ENCODE peak calls at places on chromosomes 7 and 10, in six cellular contexts. One of them, this sample, is unnamed.

GRCh38 chr10:64408386-64409178 is 887.4 kb downstream of the REEP3 start:
- DNase-seq in SW 1271: no peak
- DNase-seq in heart right ventricle: peak
- DNase-seq in CD14-positive monocyte: no peak
- DNase-seq in activated effector memory CD4-positive, alpha-beta T cell treated with anti-CD3 and anti-CD28 coated beads, Interleukin-2, amount 50 U/mL, for 16 hours: no peak
- DNase-seq in NCI-H748 treated with DMSO at 0.1 percent for 48 hours: no peak
- DNase-seq in this sample: no peak

GRCh38 chr7:20211376-20211775 is 5.8 kb downstream of the MACC1 start:
- DNase-seq in CD14-positive monocyte: no peak
- DNase-seq in heart right ventricle: no peak
- DNase-seq in SW 1271: no peak
- DNase-seq in NCI-H748 treated with DMSO at 0.1 percent for 48 hours: no peak
- DNase-seq in activated effector memory CD4-positive, alpha-beta T cell treated with anti-CD3 and anti-CD28 coated beads, Interleukin-2, amount 50 U/mL, for 16 hours: no peak
- DNase-seq in this sample: no peak

GRCh38 chr7:46534593-46535271 is 613.7 kb upstream of the IGFBP3 start:
- DNase-seq in activated effector memory CD4-positive, alpha-beta T cell treated with anti-CD3 and anti-CD28 coated beads, Interleukin-2, amount 50 U/mL, for 16 hours: no peak
- DNase-seq in NCI-H748 treated with DMSO at 0.1 percent for 48 hours: no peak
- DNase-seq in SW 1271: no peak
- DNase-seq in heart right ventricle: peak
- DNase-seq in CD14-positive monocyte: no peak
- DNase-seq in this sample: no peak

GRCh38 chr10:118310822-118311221 is 31.3 kb downstream of the FAM204A start:
- DNase-seq in NCI-H748 treated with DMSO at 0.1 percent for 48 hours: no peak
- DNase-seq in activated effector memory CD4-positive, alpha-beta T cell treated with anti-CD3 and anti-CD28 coated beads, Interleukin-2, amount 50 U/mL, for 16 hours: no peak
- DNase-seq in heart right ventricle: no peak
- DNase-seq in SW 1271: no peak
- DNase-seq in CD14-positive monocyte: no peak
- DNase-seq in this sample: no peak

GRCh38 chr7:36084485-36085091 is 68.5 kb upstream of the EEPD1 start:
- DNase-seq in activated effector memory CD4-positive, alpha-beta T cell treated with anti-CD3 and anti-CD28 coated beads, Interleukin-2, amount 50 U/mL, for 16 hours: no peak
- DNase-seq in NCI-H748 treated with DMSO at 0.1 percent for 48 hours: peak
- DNase-seq in heart right ventricle: peak
- DNase-seq in CD14-positive monocyte: no peak
- DNase-seq in SW 1271: no peak
- DNase-seq in this sample: no peak

GRCh38 chr7:149496642-149497391 is 792 bp downstream of the ZNF746 start:
- DNase-seq in SW 1271: no peak
- DNase-seq in CD14-positive monocyte: peak
- DNase-seq in NCI-H748 treated with DMSO at 0.1 percent for 48 hours: peak
- DNase-seq in activated effector memory CD4-positive, alpha-beta T cell treated with anti-CD3 and anti-CD28 coated beads, Interleukin-2, amount 50 U/mL, for 16 hours: peak
- DNase-seq in heart right ventricle: peak
- DNase-seq in this sample: peak

GRCh38 chr10:79079490-79080355 is 11.0 kb downstream of the ZMIZ1 start:
- DNase-seq in NCI-H748 treated with DMSO at 0.1 percent for 48 hours: no peak
- DNase-seq in activated effector memory CD4-positive, alpha-beta T cell treated with anti-CD3 and anti-CD28 coated beads, Interleukin-2, amount 50 U/mL, for 16 hours: no peak
- DNase-seq in heart right ventricle: peak
- DNase-seq in CD14-positive monocyte: no peak
- DNase-seq in SW 1271: no peak
- DNase-seq in this sample: no peak

GRCh38 chr7:29207023-29207422 is 12.4 kb downstream of the CHN2 start:
- DNase-seq in SW 1271: no peak
- DNase-seq in heart right ventricle: no peak
- DNase-seq in CD14-positive monocyte: no peak
- DNase-seq in activated effector memory CD4-positive, alpha-beta T cell treated with anti-CD3 and anti-CD28 coated beads, Interleukin-2, amount 50 U/mL, for 16 hours: no peak
- DNase-seq in NCI-H748 treated with DMSO at 0.1 percent for 48 hours: no peak
- DNase-seq in this sample: no peak

GRCh38 chr7:152899482-152900166 is 140.1 kb downstream of the ACTR3B start:
- DNase-seq in CD14-positive monocyte: no peak
- DNase-seq in activated effector memory CD4-positive, alpha-beta T cell treated with anti-CD3 and anti-CD28 coated beads, Interleukin-2, amount 50 U/mL, for 16 hours: peak
- DNase-seq in SW 1271: no peak
- DNase-seq in heart right ventricle: peak
- DNase-seq in NCI-H748 treated with DMSO at 0.1 percent for 48 hours: no peak
- DNase-seq in this sample: no peak

GRCh38 chr7:5657901-5658300 is 123.6 kb downstream of the RNF216 start:
- DNase-seq in CD14-positive monocyte: no peak
- DNase-seq in activated effector memory CD4-positive, alpha-beta T cell treated with anti-CD3 and anti-CD28 coated beads, Interleukin-2, amount 50 U/mL, for 16 hours: no peak
- DNase-seq in heart right ventricle: no peak
- DNase-seq in NCI-H748 treated with DMSO at 0.1 percent for 48 hours: no peak
- DNase-seq in SW 1271: no peak
- DNase-seq in this sample: no peak

GRCh38 chr7:147199868-147200267 is 1083.3 kb downstream of the CNTNAP2 start:
- DNase-seq in CD14-positive monocyte: no peak
- DNase-seq in NCI-H748 treated with DMSO at 0.1 percent for 48 hours: no peak
- DNase-seq in heart right ventricle: no peak
- DNase-seq in activated effector memory CD4-positive, alpha-beta T cell treated with anti-CD3 and anti-CD28 coated beads, Interleukin-2, amount 50 U/mL, for 16 hours: no peak
- DNase-seq in SW 1271: no peak
- DNase-seq in this sample: no peak

GRCh38 chr10:31490858-31491504 is 172.0 kb downstream of the ZEB1 start:
- DNase-seq in CD14-positive monocyte: no peak
- DNase-seq in NCI-H748 treated with DMSO at 0.1 percent for 48 hours: no peak
- DNase-seq in heart right ventricle: peak
- DNase-seq in activated effector memory CD4-positive, alpha-beta T cell treated with anti-CD3 and anti-CD28 coated beads, Interleukin-2, amount 50 U/mL, for 16 hours: no peak
- DNase-seq in SW 1271: no peak
- DNase-seq in this sample: peak

GRCh38 chr7:152076324-152076821 is 50.9 kb downstream of the GALNT11 start:
- DNase-seq in CD14-positive monocyte: no peak
- DNase-seq in activated effector memory CD4-positive, alpha-beta T cell treated with anti-CD3 and anti-CD28 coated beads, Interleukin-2, amount 50 U/mL, for 16 hours: no peak
- DNase-seq in SW 1271: no peak
- DNase-seq in NCI-H748 treated with DMSO at 0.1 percent for 48 hours: no peak
- DNase-seq in heart right ventricle: no peak
- DNase-seq in this sample: no peak

GRCh38 chr7:42456267-42456666 is 219.3 kb upstream of the GLI3 start:
- DNase-seq in heart right ventricle: no peak
- DNase-seq in activated effector memory CD4-positive, alpha-beta T cell treated with anti-CD3 and anti-CD28 coated beads, Interleukin-2, amount 50 U/mL, for 16 hours: no peak
- DNase-seq in SW 1271: no peak
- DNase-seq in CD14-positive monocyte: no peak
- DNase-seq in NCI-H748 treated with DMSO at 0.1 percent for 48 hours: no peak
- DNase-seq in this sample: no peak

GRCh38 chr7:148356303-148356702 is 234.3 kb upstream of the C7orf33 start:
- DNase-seq in heart right ventricle: peak
- DNase-seq in CD14-positive monocyte: no peak
- DNase-seq in SW 1271: no peak
- DNase-seq in activated effector memory CD4-positive, alpha-beta T cell treated with anti-CD3 and anti-CD28 coated beads, Interleukin-2, amount 50 U/mL, for 16 hours: no peak
- DNase-seq in NCI-H748 treated with DMSO at 0.1 percent for 48 hours: no peak
- DNase-seq in this sample: no peak

GRCh38 chr10:6478722-6479121 is 101.4 kb downstream of the PRKCQ start:
- DNase-seq in NCI-H748 treated with DMSO at 0.1 percent for 48 hours: no peak
- DNase-seq in activated effector memory CD4-positive, alpha-beta T cell treated with anti-CD3 and anti-CD28 coated beads, Interleukin-2, amount 50 U/mL, for 16 hours: no peak
- DNase-seq in SW 1271: no peak
- DNase-seq in heart right ventricle: no peak
- DNase-seq in CD14-positive monocyte: no peak
- DNase-seq in this sample: no peak

GRCh38 chr7:44218418-44219201 is 17.8 kb downstream of the YKT6 start:
- DNase-seq in NCI-H748 treated with DMSO at 0.1 percent for 48 hours: no peak
- DNase-seq in heart right ventricle: no peak
- DNase-seq in activated effector memory CD4-positive, alpha-beta T cell treated with anti-CD3 and anti-CD28 coated beads, Interleukin-2, amount 50 U/mL, for 16 hours: no peak
- DNase-seq in SW 1271: no peak
- DNase-seq in CD14-positive monocyte: no peak
- DNase-seq in this sample: no peak

GRCh38 chr7:140390466-140391190 is 7.7 kb downstream of the SLC37A3 start:
- DNase-seq in activated effector memory CD4-positive, alpha-beta T cell treated with anti-CD3 and anti-CD28 coated beads, Interleukin-2, amount 50 U/mL, for 16 hours: no peak
- DNase-seq in heart right ventricle: no peak
- DNase-seq in CD14-positive monocyte: no peak
- DNase-seq in SW 1271: no peak
- DNase-seq in NCI-H748 treated with DMSO at 0.1 percent for 48 hours: no peak
- DNase-seq in this sample: no peak

GRCh38 chr7:142797799-142798377 is 27.1 kb downstream of the PRSS2 start:
- DNase-seq in CD14-positive monocyte: no peak
- DNase-seq in SW 1271: no peak
- DNase-seq in heart right ventricle: no peak
- DNase-seq in NCI-H748 treated with DMSO at 0.1 percent for 48 hours: no peak
- DNase-seq in activated effector memory CD4-positive, alpha-beta T cell treated with anti-CD3 and anti-CD28 coated beads, Interleukin-2, amount 50 U/mL, for 16 hours: peak
- DNase-seq in this sample: no peak

GRCh38 chr10:21292763-21293517 is 232.5 kb downstream of the SKIDA1 start:
- DNase-seq in heart right ventricle: peak
- DNase-seq in NCI-H748 treated with DMSO at 0.1 percent for 48 hours: no peak
- DNase-seq in CD14-positive monocyte: no peak
- DNase-seq in activated effector memory CD4-positive, alpha-beta T cell treated with anti-CD3 and anti-CD28 coated beads, Interleukin-2, amount 50 U/mL, for 16 hours: no peak
- DNase-seq in SW 1271: peak
- DNase-seq in this sample: no peak

GRCh38 chr7:38731195-38731594 is 100.0 kb upstream of the AMPH start:
- DNase-seq in heart right ventricle: no peak
- DNase-seq in CD14-positive monocyte: no peak
- DNase-seq in activated effector memory CD4-positive, alpha-beta T cell treated with anti-CD3 and anti-CD28 coated beads, Interleukin-2, amount 50 U/mL, for 16 hours: no peak
- DNase-seq in NCI-H748 treated with DMSO at 0.1 percent for 48 hours: no peak
- DNase-seq in SW 1271: no peak
- DNase-seq in this sample: no peak

GRCh38 chr7:29189743-29190201 is 4.8 kb upstream of the CHN2 start:
- DNase-seq in NCI-H748 treated with DMSO at 0.1 percent for 48 hours: peak
- DNase-seq in SW 1271: peak
- DNase-seq in heart right ventricle: peak
- DNase-seq in activated effector memory CD4-positive, alpha-beta T cell treated with anti-CD3 and anti-CD28 coated beads, Interleukin-2, amount 50 U/mL, for 16 hours: peak
- DNase-seq in CD14-positive monocyte: peak
- DNase-seq in this sample: peak

GRCh38 chr10:17113889-17114288 is 15.7 kb downstream of the CUBN start:
- DNase-seq in CD14-positive monocyte: no peak
- DNase-seq in heart right ventricle: no peak
- DNase-seq in activated effector memory CD4-positive, alpha-beta T cell treated with anti-CD3 and anti-CD28 coated beads, Interleukin-2, amount 50 U/mL, for 16 hours: no peak
- DNase-seq in NCI-H748 treated with DMSO at 0.1 percent for 48 hours: no peak
- DNase-seq in SW 1271: no peak
- DNase-seq in this sample: no peak

This sample was measured in Kasumi-1.